ENCODE peak calls at places on chromosome 1, in five cellular contexts. One of them, this sample, is unnamed.

GRCh38 chr1:2591581-2592261 is 5.1 kb downstream of the PRXL2B start:
- DNase-seq in epithelial cell of prostate: no peak
- DNase-seq in SK-MEL-5: no peak
- DNase-seq in stimulated activated CD4-positive, alpha-beta T cell treated with anti-CD3 and anti-CD28 coated beads, Interleukin-12 subunit alpha, Interleukin-12 subunit beta, amount 100 ng/mL, for 48 hours: no peak
- DNase-seq in activated naive CD4-positive, alpha-beta T cell treated with Interleukin-2 at 50 U/mL for 16 hours: no peak
- DNase-seq in this sample: no peak

GRCh38 chr1:151790940-151791651 is 796 bp upstream of the TDRKH start:
- DNase-seq in epithelial cell of prostate: no peak
- DNase-seq in SK-MEL-5: peak
- DNase-seq in stimulated activated CD4-positive, alpha-beta T cell treated with anti-CD3 and anti-CD28 coated beads, Interleukin-12 subunit alpha, Interleukin-12 subunit beta, amount 100 ng/mL, for 48 hours: no peak
- DNase-seq in activated naive CD4-positive, alpha-beta T cell treated with Interleukin-2 at 50 U/mL for 16 hours: no peak
- DNase-seq in this sample: no peak

GRCh38 chr1:92577251-92577895 is 90.6 kb upstream of the GFI1 start:
- DNase-seq in epithelial cell of prostate: no peak
- DNase-seq in SK-MEL-5: no peak
- DNase-seq in stimulated activated CD4-positive, alpha-beta T cell treated with anti-CD3 and anti-CD28 coated beads, Interleukin-12 subunit alpha, Interleukin-12 subunit beta, amount 100 ng/mL, for 48 hours: no peak
- DNase-seq in activated naive CD4-positive, alpha-beta T cell treated with Interleukin-2 at 50 U/mL for 16 hours: peak
- DNase-seq in this sample: no peak

GRCh38 chr1:27233677-27234053 is 767 bp upstream of the WDTC1 start:
- DNase-seq in epithelial cell of prostate: no peak
- DNase-seq in SK-MEL-5: no peak
- DNase-seq in stimulated activated CD4-positive, alpha-beta T cell treated with anti-CD3 and anti-CD28 coated beads, Interleukin-12 subunit alpha, Interleukin-12 subunit beta, amount 100 ng/mL, for 48 hours: no peak
- DNase-seq in activated naive CD4-positive, alpha-beta T cell treated with Interleukin-2 at 50 U/mL for 16 hours: no peak
- DNase-seq in this sample: no peak

GRCh38 chr1:223486366-223486765 is 93.2 kb downstream of the CCDC185 start:
- DNase-seq in epithelial cell of prostate: no peak
- DNase-seq in SK-MEL-5: no peak
- DNase-seq in stimulated activated CD4-positive, alpha-beta T cell treated with anti-CD3 and anti-CD28 coated beads, Interleukin-12 subunit alpha, Interleukin-12 subunit beta, amount 100 ng/mL, for 48 hours: no peak
- DNase-seq in activated naive CD4-positive, alpha-beta T cell treated with Interleukin-2 at 50 U/mL for 16 hours: no peak
- DNase-seq in this sample: no peak

GRCh38 chr1:43348809-43349593 is 9.8 kb upstream of the CDC20 start:
- DNase-seq in epithelial cell of prostate: no peak
- DNase-seq in SK-MEL-5: peak
- DNase-seq in stimulated activated CD4-positive, alpha-beta T cell treated with anti-CD3 and anti-CD28 coated beads, Interleukin-12 subunit alpha, Interleukin-12 subunit beta, amount 100 ng/mL, for 48 hours: peak
- DNase-seq in activated naive CD4-positive, alpha-beta T cell treated with Interleukin-2 at 50 U/mL for 16 hours: peak
- DNase-seq in this sample: no peak

GRCh38 chr1:44218503-44219300 is 5.4 kb downstream of the DMAP1 start:
- DNase-seq in epithelial cell of prostate: no peak
- DNase-seq in SK-MEL-5: no peak
- DNase-seq in stimulated activated CD4-positive, alpha-beta T cell treated with anti-CD3 and anti-CD28 coated beads, Interleukin-12 subunit alpha, Interleukin-12 subunit beta, amount 100 ng/mL, for 48 hours: no peak
- DNase-seq in activated naive CD4-positive, alpha-beta T cell treated with Interleukin-2 at 50 U/mL for 16 hours: no peak
- DNase-seq in this sample: no peak

GRCh38 chr1:64082459-64082858 is 121.0 kb upstream of the UBE2U start:
- DNase-seq in epithelial cell of prostate: peak
- DNase-seq in SK-MEL-5: no peak
- DNase-seq in stimulated activated CD4-positive, alpha-beta T cell treated with anti-CD3 and anti-CD28 coated beads, Interleukin-12 subunit alpha, Interleukin-12 subunit beta, amount 100 ng/mL, for 48 hours: no peak
- DNase-seq in activated naive CD4-positive, alpha-beta T cell treated with Interleukin-2 at 50 U/mL for 16 hours: no peak
- DNase-seq in this sample: no peak

GRCh38 chr1:66490817-66491216 is 43.1 kb upstream of the SGIP1 start:
- DNase-seq in epithelial cell of prostate: no peak
- DNase-seq in SK-MEL-5: no peak
- DNase-seq in stimulated activated CD4-positive, alpha-beta T cell treated with anti-CD3 and anti-CD28 coated beads, Interleukin-12 subunit alpha, Interleukin-12 subunit beta, amount 100 ng/mL, for 48 hours: no peak
- DNase-seq in activated naive CD4-positive, alpha-beta T cell treated with Interleukin-2 at 50 U/mL for 16 hours: no peak
- DNase-seq in this sample: no peak

GRCh38 chr1:100187912-100188311 is 9.9 kb upstream of the LRRC39 start:
- DNase-seq in epithelial cell of prostate: no peak
- DNase-seq in SK-MEL-5: no peak
- DNase-seq in stimulated activated CD4-positive, alpha-beta T cell treated with anti-CD3 and anti-CD28 coated beads, Interleukin-12 subunit alpha, Interleukin-12 subunit beta, amount 100 ng/mL, for 48 hours: no peak
- DNase-seq in activated naive CD4-positive, alpha-beta T cell treated with Interleukin-2 at 50 U/mL for 16 hours: no peak
- DNase-seq in this sample: no peak

GRCh38 chr1:173669491-173669941 is at the start of gene ANKRD45:
- DNase-seq in epithelial cell of prostate: no peak
- DNase-seq in SK-MEL-5: no peak
- DNase-seq in stimulated activated CD4-positive, alpha-beta T cell treated with anti-CD3 and anti-CD28 coated beads, Interleukin-12 subunit alpha, Interleukin-12 subunit beta, amount 100 ng/mL, for 48 hours: peak
- DNase-seq in activated naive CD4-positive, alpha-beta T cell treated with Interleukin-2 at 50 U/mL for 16 hours: no peak
- DNase-seq in this sample: no peak

GRCh38 chr1:64087768-64088167 is 115.7 kb upstream of the UBE2U start:
- DNase-seq in epithelial cell of prostate: no peak
- DNase-seq in SK-MEL-5: no peak
- DNase-seq in stimulated activated CD4-positive, alpha-beta T cell treated with anti-CD3 and anti-CD28 coated beads, Interleukin-12 subunit alpha, Interleukin-12 subunit beta, amount 100 ng/mL, for 48 hours: no peak
- DNase-seq in activated naive CD4-positive, alpha-beta T cell treated with Interleukin-2 at 50 U/mL for 16 hours: no peak
- DNase-seq in this sample: no peak

GRCh38 chr1:183996036-183996376 is 41.5 kb downstream of the COLGALT2 start:
- DNase-seq in epithelial cell of prostate: no peak
- DNase-seq in SK-MEL-5: no peak
- DNase-seq in stimulated activated CD4-positive, alpha-beta T cell treated with anti-CD3 and anti-CD28 coated beads, Interleukin-12 subunit alpha, Interleukin-12 subunit beta, amount 100 ng/mL, for 48 hours: no peak
- DNase-seq in activated naive CD4-positive, alpha-beta T cell treated with Interleukin-2 at 50 U/mL for 16 hours: no peak
- DNase-seq in this sample: no peak

GRCh38 chr1:53572061-53572801 is 113.0 kb downstream of the DMRTB1 start:
- DNase-seq in epithelial cell of prostate: peak
- DNase-seq in SK-MEL-5: peak
- DNase-seq in stimulated activated CD4-positive, alpha-beta T cell treated with anti-CD3 and anti-CD28 coated beads, Interleukin-12 subunit alpha, Interleukin-12 subunit beta, amount 100 ng/mL, for 48 hours: no peak
- DNase-seq in activated naive CD4-positive, alpha-beta T cell treated with Interleukin-2 at 50 U/mL for 16 hours: no peak
- DNase-seq in this sample: peak

GRCh38 chr1:109805486-109806180 is 41.9 kb upstream of the EPS8L3 start:
- DNase-seq in epithelial cell of prostate: no peak
- DNase-seq in SK-MEL-5: no peak
- DNase-seq in stimulated activated CD4-positive, alpha-beta T cell treated with anti-CD3 and anti-CD28 coated beads, Interleukin-12 subunit alpha, Interleukin-12 subunit beta, amount 100 ng/mL, for 48 hours: no peak
- DNase-seq in activated naive CD4-positive, alpha-beta T cell treated with Interleukin-2 at 50 U/mL for 16 hours: no peak
- DNase-seq in this sample: no peak